ENCODE peak calls at places on chromosomes 16 and 17, in seven cellular contexts. U is lower lobe of right lung; X is psoas muscle; J is CD8-positive, alpha-beta memory T cell; E is adipocyte; Z is fibroblast of pulmonary artery; R is esophagus squamous epithelium. D is an unnamed sample.

GRCh38 chr17:4446326-4447051 is 12.7 kb downstream of the SPNS3 start:
- DNase-seq in E (no peak), R (no peak), X (no peak), U (no peak), J (no peak), Z (no peak), D (no peak)

GRCh38 chr17:49209061-49209571 is 1.3 kb downstream of the GNGT2 start:
- DNase-seq in X (no peak), J (peak; percentile 48), R (no peak), E (no peak), U (no peak), Z (no peak), D (no peak)

GRCh38 chr17:73586153-73586906 is 57.9 kb downstream of the SDK2 start:
- DNase-seq in R (no peak), Z (no peak), J (no peak), X (no peak), U (no peak), E (no peak), D (no peak)

GRCh38 chr17:47324224-47325020 is 667 bp downstream of the EFCAB13 start:
- DNase-seq in Z (peak; percentile 57), E (no peak), R (no peak), X (peak; percentile 53), U (peak; percentile 77), J (peak; percentile 31), D (peak; percentile 39)

GRCh38 chr17:63439682-63440081 is 6.4 kb downstream of the CYB561 start:
- DNase-seq in X (no peak), Z (peak; percentile 67), E (peak; percentile 18), J (peak; percentile 56), U (no peak), R (no peak), D (peak; percentile 24)

GRCh38 chr16:77835111-77835510 is 46.7 kb downstream of the VAT1L start:
- DNase-seq in E (no peak), J (no peak), X (no peak), R (no peak), U (no peak), Z (no peak), D (no peak)

GRCh38 chr17:77501101-77501566 is 360.4 kb downstream of the SEC14L1 start:
- DNase-seq in E (peak; percentile 37), U (no peak), R (no peak), J (no peak), Z (peak; percentile 34), X (no peak), D (no peak)

GRCh38 chr17:61150686-61151299 is 248.8 kb upstream of the TBX2 start:
- DNase-seq in E (no peak), R (no peak), X (no peak), Z (no peak), U (no peak), J (no peak), D (no peak)

GRCh38 chr17:76241776-76242175 is 1.5 kb upstream of the RNF157 start:
- DNase-seq in R (no peak), J (no peak), Z (no peak), X (no peak), E (no peak), U (no peak), D (no peak)

GRCh38 chr16:11348737-11349598 is 3.7 kb downstream of the RMI2 start:
- DNase-seq in E (no peak), X (no peak), R (no peak), U (no peak), Z (no peak), J (no peak), D (no peak)

GRCh38 chr16:30458561-30459394 is 13.1 kb upstream of the SEPHS2 start:
- DNase-seq in Z (no peak), U (peak; percentile 84), R (no peak), J (peak; percentile 80), X (peak; percentile 19), E (no peak), D (no peak)

DNA sequence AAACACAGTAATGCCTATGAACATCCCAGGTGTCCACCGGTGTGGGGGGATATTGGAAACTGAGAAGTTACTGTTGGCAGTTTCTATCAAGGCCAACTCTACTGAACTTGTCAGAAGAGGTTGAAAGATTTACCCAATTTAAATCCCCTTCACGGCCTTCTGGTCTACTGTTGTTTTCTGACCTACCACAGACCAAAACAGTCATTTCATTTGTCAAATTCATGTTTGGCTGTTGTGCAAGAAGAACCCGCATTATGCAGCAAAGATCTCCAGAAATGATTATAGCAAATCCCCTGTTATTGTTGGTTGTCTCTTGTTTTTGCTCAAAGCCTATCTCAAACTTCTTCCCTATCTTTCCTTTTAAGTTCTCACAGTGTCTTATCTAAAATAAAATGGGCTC is 73.1 kb upstream of the MAF start:
- DNase-seq in E (no peak), U (no peak), R (no peak), Z (no peak), X (no peak), J (no peak), D (no peak)
- H3K4me3 ChIP-seq in E (no peak overlapping the region), U (no peak overlapping the region), R (no peak overlapping the region), Z (no peak overlapping the region), X (no peak overlapping the region), J (no peak overlapping the region), D (no peak overlapping the region)

GRCh38 chr17:58412910-58413630 is 4.3 kb downstream of the RNF43 start:
- DNase-seq in E (no peak), R (no peak), X (no peak), Z (no peak), J (no peak), U (no peak), D (no peak)
- H3K4me3 ChIP-seq in E (no peak overlapping the region), R (peak overlapping the region; percentile 49), X (no peak overlapping the region), Z (no peak overlapping the region), J (no peak overlapping the region), U (peak overlapping the region; percentile 48), D (no peak overlapping the region)

GRCh38 chr16:72990003-72990521 is 57.9 kb downstream of the ZFHX3 start:
- DNase-seq in E (peak; percentile 79), U (no peak), X (peak; percentile 86), J (no peak), Z (peak; percentile 78), R (no peak), D (peak; percentile 89)
- H3K4me3 ChIP-seq in E (peak overlapping the region; percentile 73), U (peak overlapping the region; percentile 15), X (peak overlapping the region; percentile 61), J (no peak overlapping the region), Z (peak overlapping the region; percentile 40), R (peak overlapping the region; percentile 35), D (peak overlapping the region; percentile 50)

DNA sequence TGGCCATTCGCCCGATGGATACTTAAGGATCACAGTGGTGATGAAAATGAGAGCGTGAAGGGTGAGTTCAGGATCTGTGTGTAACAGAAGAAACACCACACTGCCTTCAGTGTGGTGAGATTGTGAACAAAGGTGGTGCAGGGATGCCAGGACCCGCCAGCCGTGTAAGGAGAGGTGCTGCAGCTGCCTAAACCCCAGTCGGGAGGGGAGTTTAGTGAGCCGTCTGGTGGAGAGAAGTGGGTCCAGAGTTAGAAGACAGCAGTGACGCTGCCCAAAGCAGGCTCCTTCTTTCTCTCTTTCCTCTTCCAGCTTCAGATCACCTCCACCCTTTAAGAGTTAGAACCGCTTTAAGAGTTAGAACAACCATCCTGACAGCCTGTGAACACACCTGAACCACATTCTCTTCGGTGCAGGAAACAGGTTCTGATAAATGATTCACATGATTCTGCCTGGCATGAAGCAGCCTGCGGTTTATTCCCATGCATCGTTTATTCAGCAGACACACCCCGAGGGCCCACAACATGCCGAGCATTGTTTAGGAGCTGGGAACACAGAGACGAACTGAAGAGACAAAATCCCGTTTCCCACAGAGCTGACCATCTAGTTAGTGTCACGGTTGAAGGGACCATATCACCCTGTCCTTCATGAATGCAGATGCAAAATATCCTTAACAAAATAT is 84.0 kb upstream of the DNAH17 start:
- DNase-seq in J (no peak), R (no peak), Z (no peak), E (peak; percentile 78), U (no peak), X (no peak), D (no peak)
- H3K4me3 ChIP-seq in J (no peak overlapping the region), R (no peak overlapping the region), Z (no peak overlapping the region), E (no peak overlapping the region), U (no peak overlapping the region), X (no peak overlapping the region), D (no peak overlapping the region)

GRCh38 chr17:7851438-7852261 is 3.2 kb upstream of the TMEM88 start:
- DNase-seq in E (peak; percentile 93), R (no peak), U (peak; percentile 94), X (peak; percentile 90), J (peak; percentile 94), Z (peak; percentile 89), D (peak; percentile 77)
- H3K4me3 ChIP-seq in E (no peak overlapping the region), R (peak overlapping the region; percentile 31), U (peak overlapping the region; percentile 37), X (peak overlapping the region; percentile 22), J (peak overlapping the region; percentile 64), Z (no peak overlapping the region), D (no peak overlapping the region)

GRCh38 chr17:6257339-6257738 is 177.6 kb downstream of the AIPL1 start:
- DNase-seq in X (no peak), U (no peak), R (no peak), Z (peak; percentile 29), J (no peak), E (peak; percentile 10), D (peak; percentile 38)

GRCh38 chr17:6259899-6260298 is 175.0 kb downstream of the AIPL1 start:
- DNase-seq in U (no peak), J (no peak), R (no peak), Z (no peak), X (no peak), E (no peak), D (no peak)

GRCh38 chr17:6261496-6261895 is 173.4 kb downstream of the AIPL1 start:
- DNase-seq in X (no peak), E (no peak), R (no peak), Z (no peak), J (no peak), U (no peak), D (no peak)
- H3K4me3 ChIP-seq in X (no peak overlapping the region), E (no peak overlapping the region), R (no peak overlapping the region), Z (no peak overlapping the region), J (no peak overlapping the region), U (no peak overlapping the region), D (no peak overlapping the region)

GRCh38 chr17:36534117-36534880 is at the start of gene MYO19:
- DNase-seq in E (peak; percentile 71), X (peak; percentile 74), U (peak; percentile 80), J (no peak), R (no peak), Z (peak; percentile 47), D (peak; percentile 60)
- H3K4me3 ChIP-seq in E (peak within 1 kb of the TSS; percentile 94), X (peak within 1 kb of the TSS; percentile 92), U (peak within 1 kb of the TSS; percentile 89), J (peak within 1 kb of the TSS; percentile 87), R (peak within 1 kb of the TSS; percentile 93), Z (peak within 1 kb of the TSS; percentile 92), D (peak within 1 kb of the TSS; percentile 79)

GRCh38 chr17:12666718-12667117 is 1.0 kb downstream of the MYOCD start:
- DNase-seq in U (no peak), X (no peak), Z (no peak), R (no peak), E (peak; percentile 17), J (no peak), D (no peak)
- H3K4me3 ChIP-seq in U (no peak overlapping the region), X (peak overlapping the region; percentile 61), Z (no peak overlapping the region), R (peak overlapping the region; percentile 48), E (no peak overlapping the region), J (no peak overlapping the region), D (no peak overlapping the region)